ENCODE peak calls at places on chromosomes 2 and 18, in ten cellular contexts. Y, T, L, P, J, S, A, Z, I and F are unnamed samples.

GRCh38 chr2:241317391-241317790 is 1.7 kb downstream of the SEPTIN2 start:
- DNase-seq in Y (no peak), T (no peak), L (no peak), P (no peak), J (no peak), S (no peak), A (no peak), Z (no peak), I (no peak), F (no peak)

GRCh38 chr2:121969155-121969554 is 213.7 kb downstream of the TSN start:
- DNase-seq in Y (no peak), T (peak; percentile 41), L (no peak), P (no peak), J (no peak), S (no peak), A (no peak), Z (peak; percentile 60), I (no peak), F (no peak)

GRCh38 chr2:237667891-237668290 is 40.5 kb downstream of the LRRFIP1 start:
- DNase-seq in Y (no peak), T (no peak), L (no peak), P (peak; percentile 59), J (peak; percentile 15), S (no peak), A (no peak), Z (no peak), I (no peak), F (no peak)

GRCh38 chr2:203685081-203685621 is 21.3 kb upstream of the CD28 start:
- DNase-seq in Y (no peak), T (no peak), L (no peak), P (no peak), J (no peak), S (no peak), A (no peak), Z (no peak), I (peak; percentile 48), F (no peak)

GRCh38 chr2:50491541-50492114 is 540.3 kb downstream of the NRXN1 start:
- DNase-seq in Y (peak; percentile 15), T (peak; percentile 17), L (no peak), P (no peak), J (peak; percentile 22), S (no peak), A (no peak), Z (no peak), I (no peak), F (peak; percentile 48)

GRCh38 chr2:140990416-140990815 is 1140.4 kb downstream of the LRP1B start:
- DNase-seq in Y (no peak), T (no peak), L (no peak), P (no peak), J (no peak), S (no peak), A (no peak), Z (no peak), I (peak; percentile 46), F (no peak)

GRCh38 chr18:73975266-73975665 is 172.4 kb downstream of the FBXO15 start:
- DNase-seq in Y (no peak), T (no peak), L (no peak), P (no peak), J (no peak), S (no peak), A (no peak), Z (no peak), I (no peak), F (no peak)

GRCh38 chr2:239791727-239792648 is 233.2 kb downstream of the NDUFA10 start:
- DNase-seq in Y (no peak), T (no peak), L (no peak), P (peak; percentile 46), J (no peak), S (no peak), A (no peak), Z (no peak), I (peak; percentile 29), F (no peak)

GRCh38 chr2:65367517-65367916 is 64.9 kb downstream of the SPRED2 start:
- DNase-seq in Y (no peak), T (no peak), L (no peak), P (peak; percentile 72), J (no peak), S (no peak), A (no peak), Z (no peak), I (peak; percentile 87), F (no peak)

GRCh38 chr18:69817335-69817935 is 130.2 kb downstream of the CD226 start:
- DNase-seq in Y (no peak), T (no peak), L (no peak), P (no peak), J (no peak), S (no peak), A (no peak), Z (no peak), I (no peak), F (no peak)

GRCh38 chr2:170140561-170140960 is 37.4 kb upstream of the MYO3B start:
- DNase-seq in Y (no peak), T (no peak), L (no peak), P (no peak), J (no peak), S (no peak), A (no peak), Z (no peak), I (no peak), F (no peak)

GRCh38 chr2:38719706-38720105 is 31.5 kb downstream of the SRSF7 start:
- DNase-seq in Y (no peak), T (peak; percentile 12), L (no peak), P (no peak), J (no peak), S (no peak), A (no peak), Z (no peak), I (no peak), F (no peak)

GRCh38 chr2:238237441-238237840 is 2.4 kb downstream of the HES6 start:
- DNase-seq in Y (no peak), T (no peak), L (no peak), P (peak; percentile 57), J (no peak), S (no peak), A (no peak), Z (no peak), I (no peak), F (no peak)

GRCh38 chr2:133063792-133064191 is 393.8 kb upstream of the LYPD1 start:
- DNase-seq in Y (no peak), T (peak; percentile 20), L (no peak), P (no peak), J (no peak), S (no peak), A (no peak), Z (no peak), I (no peak), F (peak; percentile 47)

GRCh38 chr2:230697676-230698075 is 15.0 kb upstream of the CAB39 start:
- DNase-seq in Y (no peak), T (no peak), L (no peak), P (no peak), J (no peak), S (no peak), A (no peak), Z (no peak), I (no peak), F (no peak)
- H3K4me1 ChIP-seq in Y (no peaks in the 10 kb centered on the region), T (no peaks in the 10 kb centered on the region), L (peaks cover 6% of the 10 kb centered on the region), P (no peaks in the 10 kb centered on the region), J (no peaks in the 10 kb centered on the region), S (no peaks in the 10 kb centered on the region), A (no peaks in the 10 kb centered on the region), Z (no peaks in the 10 kb centered on the region), I (no peaks in the 10 kb centered on the region), F (no peaks in the 10 kb centered on the region)

DNA sequence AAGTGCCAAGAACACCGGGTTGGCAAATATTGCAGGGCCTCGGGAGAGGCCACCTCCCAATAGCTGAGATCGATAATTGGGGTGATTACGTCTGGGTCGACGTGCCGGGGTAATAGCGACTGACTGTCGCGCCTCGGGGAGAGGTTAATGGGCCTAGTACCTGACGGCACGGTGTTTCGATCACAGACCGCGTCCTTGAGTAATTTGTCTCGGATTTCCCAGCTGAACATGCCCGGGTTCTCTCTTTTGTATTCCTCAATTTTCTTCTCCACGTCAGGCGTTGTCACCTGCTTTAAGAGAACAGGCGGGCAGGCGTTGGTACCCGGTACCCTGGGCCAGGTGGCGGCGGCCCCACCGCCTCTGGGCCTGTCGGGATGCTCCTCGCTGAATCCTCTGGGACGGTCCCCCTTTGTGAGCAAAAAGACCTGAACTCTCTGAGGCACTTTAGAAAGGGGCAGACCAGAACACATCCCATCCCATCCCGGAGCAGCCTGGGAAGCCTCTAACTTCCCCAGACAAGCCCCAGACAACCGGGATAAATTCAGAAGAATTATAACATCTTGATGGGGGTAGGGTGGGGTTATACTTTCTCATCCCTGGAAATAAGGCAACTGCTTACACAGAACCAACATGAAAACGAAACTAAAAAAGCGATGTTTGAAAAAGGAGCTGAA is 3.3 kb downstream of the PAX3 start:
- DNase-seq in Y (no peak), T (no peak), L (no peak), P (no peak), J (no peak), S (no peak), A (no peak), Z (no peak), I (no peak), F (no peak)
- H3K4me3 ChIP-seq in Y (no peak overlapping the region), T (no peak overlapping the region), L (peak overlapping the region; percentile 5), P (peak overlapping the region; percentile 18), J (no peak overlapping the region), S (no peak overlapping the region), A (no peak overlapping the region), Z (peak overlapping the region; percentile 22), I (peak overlapping the region; percentile 18), F (no peak overlapping the region)

DNA sequence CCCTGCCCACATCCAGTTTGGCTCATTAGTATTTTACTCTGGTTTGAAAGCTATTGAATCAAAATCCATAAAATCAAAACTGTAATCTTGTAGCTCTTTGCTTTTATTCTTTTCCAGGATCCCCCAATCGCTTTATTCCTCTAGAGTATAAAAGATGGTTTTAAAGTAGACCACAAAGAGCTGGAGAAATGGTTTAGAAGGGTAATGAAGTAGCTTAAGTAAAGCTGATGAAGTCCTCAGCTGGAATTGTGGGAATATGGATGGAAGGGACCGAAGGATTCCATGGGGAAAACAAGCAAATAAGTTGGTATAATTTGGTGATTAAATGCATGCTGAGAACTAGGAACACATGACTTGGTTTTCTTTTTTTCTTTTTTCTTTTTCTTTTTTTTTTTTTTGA is 12.3 kb downstream of the ARHGAP28 start:
- DNase-seq in Y (no peak), T (no peak), L (no peak), P (no peak), J (no peak), S (no peak), A (no peak), Z (no peak), I (no peak), F (no peak)
- H3K27me3 ChIP-seq in Y (no peaks in the 10 kb centered on the region), T (no peaks in the 10 kb centered on the region), L (no peaks in the 10 kb centered on the region), P (no peaks in the 10 kb centered on the region), J (no peaks in the 10 kb centered on the region), S (no peaks in the 10 kb centered on the region), A (no peaks in the 10 kb centered on the region), Z (no peaks in the 10 kb centered on the region), I (no peaks in the 10 kb centered on the region), F (no peaks in the 10 kb centered on the region)

GRCh38 chr2:107128381-107128780 is 242.4 kb upstream of the ST6GAL2 start:
- DNase-seq in Y (no peak), T (no peak), L (no peak), P (no peak), J (no peak), S (no peak), A (no peak), Z (no peak), I (no peak), F (no peak)
- H3K4me1 ChIP-seq in Y (no peaks in the 10 kb centered on the region), T (no peaks in the 10 kb centered on the region), L (no peaks in the 10 kb centered on the region), P (no peaks in the 10 kb centered on the region), J (no peaks in the 10 kb centered on the region), S (no peaks in the 10 kb centered on the region), A (no peaks in the 10 kb centered on the region), Z (no peaks in the 10 kb centered on the region), I (no peaks in the 10 kb centered on the region), F (no peaks in the 10 kb centered on the region)